ENCODE peak calls at places on chromosomes 13 and 19, in seven cellular contexts. G is right lobe of liver, E is Peyer's patch, W is tibial nerve, Q is GM12891, C is sigmoid colon, P is HCT116. R is an unnamed sample.

GRCh38 chr19:12792853-12793289 is 1.6 kb downstream of the JUNB start:
- DNase-seq in G (no peak), E (no peak), W (no peak), Q (no peak), C (no peak), P (no peak), R (no peak)

GRCh38 chr13:27319404-27319803 is 48.8 kb downstream of the RASL11A start:
- DNase-seq in G (no peak), E (no peak), W (no peak), Q (no peak), C (no peak), P (no peak), R (no peak)

GRCh38 chr13:80436571-80437169 is 95.7 kb upstream of the SPRY2 start:
- DNase-seq in G (no peak), E (no peak), W (no peak), Q (no peak), C (peak), P (no peak), R (no peak)

GRCh38 chr13:46170687-46171086 is 11.3 kb downstream of the LCP1 start:
- DNase-seq in G (no peak), E (no peak), W (no peak), Q (no peak), C (no peak), P (no peak), R (peak)

GRCh38 chr13:41978007-41978406 is 17.1 kb upstream of the VWA8 start:
- DNase-seq in G (no peak), E (no peak), W (no peak), Q (no peak), C (no peak), P (no peak), R (no peak)

GRCh38 chr19:13689050-13689449 is 75.3 kb upstream of the MRI1 start:
- DNase-seq in G (no peak), E (no peak), W (no peak), Q (no peak), C (no peak), P (peak), R (peak)

GRCh38 chr19:52464798-52465470 is 11.6 kb downstream of the ZNF578 start:
- DNase-seq in G (no peak), E (no peak), W (no peak), Q (no peak), C (no peak), P (peak), R (no peak)

GRCh38 chr13:23790591-23791170 is 98.5 kb downstream of the MIPEP start:
- DNase-seq in G (no peak), E (no peak), W (no peak), Q (no peak), C (no peak), P (no peak), R (no peak)

GRCh38 chr19:52935434-52935833 is 12.2 kb upstream of the ZNF888 start:
- DNase-seq in G (no peak), E (no peak), W (no peak), Q (no peak), C (peak), P (no peak), R (no peak)

GRCh38 chr19:39093761-39094160 is 9.6 kb downstream of the ACP7 start:
- DNase-seq in G (no peak), E (no peak), W (no peak), Q (no peak), C (no peak), P (no peak), R (no peak)

GRCh38 chr19:42480335-42481095 is 37.8 kb upstream of the CXCL17 start:
- DNase-seq in G (peak), E (no peak), W (no peak), Q (no peak), C (no peak), P (no peak), R (no peak)

GRCh38 chr13:107767119-107767518 is 448.2 kb downstream of the LIG4 start:
- DNase-seq in G (no peak), E (no peak), W (no peak), Q (no peak), C (no peak), P (no peak), R (no peak)

GRCh38 chr13:62356977-62357376 is 941.3 kb upstream of the PCDH20 start:
- DNase-seq in G (no peak), E (no peak), W (no peak), Q (no peak), C (no peak), P (no peak), R (no peak)

GRCh38 chr19:52188822-52189744 is 769 bp upstream of the PPP2R1A start:
- DNase-seq in G (peak), E (no peak), W (no peak), Q (no peak), C (peak), P (no peak), R (no peak)

GRCh38 chr19:19372656-19373416 is 32.6 kb upstream of the GATAD2A start:
- DNase-seq in G (peak), E (peak), W (no peak), Q (no peak), C (peak), P (peak), R (peak)

GRCh38 chr13:99405966-99406365 is 95.3 kb upstream of the TM9SF2 start:
- DNase-seq in G (no peak), E (no peak), W (no peak), Q (no peak), C (no peak), P (no peak), R (no peak)

GRCh38 chr13:80400164-80400767 is 59.3 kb upstream of the SPRY2 start:
- DNase-seq in G (no peak), E (peak), W (no peak), Q (no peak), C (no peak), P (no peak), R (no peak)

GRCh38 chr19:35901854-35902661 is at the start of gene HCST:
- DNase-seq in G (no peak), E (peak), W (no peak), Q (no peak), C (no peak), P (no peak), R (no peak)

GRCh38 chr13:38670627-38671026 is 16.2 kb upstream of the FREM2 start:
- DNase-seq in G (no peak), E (no peak), W (no peak), Q (no peak), C (no peak), P (no peak), R (no peak)

GRCh38 chr19:4136680-4137088 is 12.8 kb upstream of the MAP2K2 start:
- DNase-seq in G (no peak), E (no peak), W (no peak), Q (no peak), C (no peak), P (no peak), R (no peak)

GRCh38 chr19:39196860-39197562 is at the start of gene NCCRP1:
- DNase-seq in G (no peak), E (no peak), W (no peak), Q (peak), C (no peak), P (no peak), R (no peak)

GRCh38 chr13:46668302-46668720 is 115.3 kb downstream of the LRCH1 start:
- DNase-seq in G (no peak), E (no peak), W (no peak), Q (no peak), C (peak), P (no peak), R (peak)

GRCh38 chr19:52200044-52200443 is 10.2 kb downstream of the PPP2R1A start:
- DNase-seq in G (no peak), E (no peak), W (no peak), Q (no peak), C (peak), P (no peak), R (no peak)

GRCh38 chr19:27774827-27775226 is 1438.1 kb downstream of the UQCRFS1 start:
- DNase-seq in G (no peak), E (no peak), W (no peak), Q (no peak), C (no peak), P (no peak), R (peak)

GRCh38 chr19:46878613-46879375 is 18.0 kb downstream of the ARHGAP35 start:
- DNase-seq in G (peak), E (no peak), W (no peak), Q (no peak), C (no peak), P (no peak), R (no peak)

GRCh38 chr19:402786-403185 is 6.2 kb downstream of the C2CD4C start:
- DNase-seq in G (no peak), E (no peak), W (peak), Q (no peak), C (no peak), P (no peak), R (no peak)

GRCh38 chr19:14775855-14776254 is 2.5 kb downstream of the ADGRE2 start:
- DNase-seq in G (peak), E (peak), W (no peak), Q (peak), C (no peak), P (no peak), R (no peak)

GRCh38 chr13:67493835-67494234 is 263.7 kb upstream of the PCDH9 start:
- DNase-seq in G (no peak), E (no peak), W (no peak), Q (no peak), C (no peak), P (no peak), R (peak)

GRCh38 chr19:14337510-14337909 is 43.7 kb upstream of the ADGRE5 start:
- DNase-seq in G (no peak), E (no peak), W (no peak), Q (no peak), C (no peak), P (peak), R (peak)

GRCh38 chr13:25733061-25733491 is 318.7 kb downstream of the SHISA2 start:
- DNase-seq in G (no peak), E (no peak), W (no peak), Q (no peak), C (no peak), P (no peak), R (no peak)

GRCh38 chr19:24086974-24087595 is at the start of gene ZNF254:
- DNase-seq in G (peak), E (peak), W (peak), Q (peak), C (peak), P (no peak), R (peak)

GRCh38 chr19:28009696-28010095 is 1203.3 kb downstream of the UQCRFS1 start:
- DNase-seq in G (no peak), E (no peak), W (no peak), Q (no peak), C (no peak), P (no peak), R (no peak)

GRCh38 chr13:99354371-99354951 is 47.3 kb upstream of the GPR183 start:
- DNase-seq in G (no peak), E (peak), W (no peak), Q (no peak), C (no peak), P (no peak), R (no peak)

GRCh38 chr19:15779756-15780476 is 7.5 kb upstream of the OR10H5 start:
- DNase-seq in G (peak), E (no peak), W (peak), Q (no peak), C (peak), P (no peak), R (no peak)

GRCh38 chr13:89550842-89551422 is 1796.6 kb upstream of the MIR17HG start:
- DNase-seq in G (no peak), E (no peak), W (no peak), Q (no peak), C (no peak), P (no peak), R (no peak)

GRCh38 chr13:38814331-38814730 is 127.5 kb downstream of the FREM2 start:
- DNase-seq in G (no peak), E (no peak), W (no peak), Q (no peak), C (no peak), P (no peak), R (no peak)

GRCh38 chr13:97274782-97275252 is 52.7 kb downstream of the MBNL2 start:
- DNase-seq in G (no peak), E (no peak), W (no peak), Q (no peak), C (no peak), P (no peak), R (no peak)

GRCh38 chr13:33227927-33228644 is 57.5 kb downstream of the STARD13 start:
- DNase-seq in G (no peak), E (no peak), W (no peak), Q (no peak), C (no peak), P (no peak), R (no peak)

GRCh38 chr13:103187621-103188020 is 121.4 kb upstream of the SLC10A2 start:
- DNase-seq in G (no peak), E (no peak), W (no peak), Q (no peak), C (no peak), P (no peak), R (no peak)

GRCh38 chr19:30249911-30250310 is 122.3 kb upstream of the ZNF536 start:
- DNase-seq in G (no peak), E (no peak), W (no peak), Q (no peak), C (no peak), P (no peak), R (no peak)
- TF ChIP-seq POLR2A in G (no peak), E (no peak), W (no peak), Q (no peak), C (no peak), P (no peak), R (no peak)

DNA sequence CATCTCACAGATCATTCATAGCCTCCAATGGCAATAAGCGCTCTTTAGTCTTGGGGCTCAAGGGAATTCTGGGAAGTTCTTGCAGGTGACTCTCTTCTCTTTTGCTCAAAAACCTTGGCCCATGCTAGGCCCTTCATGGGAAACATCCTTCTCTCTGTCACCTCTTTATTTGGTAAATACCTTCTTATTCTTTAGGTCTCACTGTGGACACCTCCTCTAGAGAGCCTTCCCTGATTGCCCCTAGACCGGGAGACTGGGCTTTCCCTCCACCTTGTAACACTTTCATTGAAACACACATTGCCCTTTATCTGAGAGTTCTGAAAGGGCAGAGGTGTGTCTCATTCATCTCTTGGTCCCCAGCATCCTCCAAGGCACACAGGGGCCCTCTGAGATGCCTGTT is 1.9 kb downstream of the C19orf81 start:
- DNase-seq in G (no peak), E (no peak), W (no peak), Q (no peak), C (no peak), P (no peak), R (no peak)
- TF ChIP-seq POLR2A in G (no peak), E (no peak), W (no peak), Q (no peak), C (no peak), P (no peak), R (no peak)

GRCh38 chr19:18205180-18205915 is 1.5 kb upstream of the RAB3A start:
- DNase-seq in G (peak), E (peak), W (peak), Q (peak), C (peak), P (no peak), R (peak)

GRCh38 chr19:18203408-18203862 is 407 bp downstream of the RAB3A start:
- DNase-seq in G (no peak), E (peak), W (peak), Q (no peak), C (no peak), P (no peak), R (no peak)

GRCh38 chr19:18203863-18204393 is at the start of gene RAB3A:
- DNase-seq in G (peak), E (peak), W (peak), Q (peak), C (peak), P (peak), R (peak)

GRCh38 chr19:18206018-18206417 is 2.2 kb upstream of the RAB3A start:
- DNase-seq in G (no peak), E (no peak), W (no peak), Q (no peak), C (no peak), P (no peak), R (no peak)

GRCh38 chr19:18204394-18205179 is 745 bp upstream of the RAB3A start:
- DNase-seq in G (no peak), E (peak), W (no peak), Q (no peak), C (peak), P (no peak), R (no peak)
- TF ChIP-seq POLR2A in G (no peak), E (peak), W (peak), Q (no peak), C (peak), P (no peak), R (peak)

DNA sequence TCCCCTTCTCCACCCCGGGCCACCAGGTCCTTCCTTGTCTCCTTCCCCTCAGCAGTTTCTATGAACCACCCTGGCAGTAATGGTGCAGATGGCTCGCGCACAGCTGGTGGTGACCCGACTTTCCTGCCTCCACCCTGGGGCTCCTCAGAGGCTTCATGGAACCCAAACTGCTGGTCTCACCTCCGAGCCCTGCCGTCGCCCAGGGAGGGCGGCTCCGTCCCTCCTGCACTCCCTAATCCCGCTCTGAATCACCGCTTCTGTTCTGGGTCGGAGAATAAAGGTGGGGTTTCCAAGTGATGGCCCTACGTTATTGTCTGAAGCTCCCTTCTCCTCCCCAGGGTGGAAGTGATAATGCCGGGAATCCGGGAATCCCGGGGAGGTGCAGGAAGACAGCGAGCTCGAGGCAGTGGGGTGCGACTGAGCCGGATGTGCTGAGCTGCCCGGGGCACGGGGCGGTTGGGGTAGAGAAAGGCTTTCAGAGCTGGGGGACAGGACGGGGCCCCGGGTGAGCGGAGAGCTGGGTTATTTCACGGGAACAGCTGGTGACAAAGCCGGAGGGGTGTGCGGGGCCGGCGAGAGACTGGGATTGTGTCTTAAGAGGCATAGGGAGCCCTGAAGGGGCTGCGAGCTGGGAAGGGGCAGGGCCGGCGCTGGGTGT is 711 bp downstream of the FUT2 start:
- DNase-seq in G (no peak), E (no peak), W (no peak), Q (no peak), C (no peak), P (no peak), R (no peak)
- TF ChIP-seq POLR2A in G (no peak), E (peak), W (no peak), Q (no peak), C (no peak), P (peak), R (no peak)

DNA sequence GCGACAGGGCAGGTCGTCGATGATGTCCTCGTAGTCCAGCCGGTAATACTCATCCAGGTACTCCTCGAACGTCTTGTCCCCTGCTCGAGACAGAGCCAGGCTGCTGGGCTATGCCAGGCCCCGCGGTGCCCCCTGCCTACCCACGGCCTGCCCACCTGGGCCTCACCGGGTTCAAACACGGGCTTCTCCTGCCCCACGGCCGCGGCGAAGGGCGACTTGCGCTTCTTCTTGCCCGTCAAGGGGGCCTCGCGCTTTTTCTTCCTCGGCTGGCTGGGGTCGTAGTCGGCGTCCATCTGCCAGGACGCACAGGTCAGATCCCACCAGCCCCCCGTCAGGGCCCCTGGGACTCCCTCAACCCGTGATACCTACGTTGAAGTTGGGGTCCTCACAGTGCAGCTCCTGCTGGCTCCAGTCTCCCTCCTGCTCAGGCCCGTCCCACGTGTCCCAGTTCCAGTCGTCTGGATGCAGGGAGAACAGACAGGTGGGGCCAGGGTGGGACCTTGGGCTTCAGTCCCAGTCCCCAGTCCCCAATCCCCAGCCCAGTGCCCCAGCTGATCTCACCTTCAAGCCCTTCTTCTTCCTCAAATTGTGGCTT is 8.1 kb downstream of the KRI1 start:
- DNase-seq in G (no peak), E (no peak), W (no peak), Q (no peak), C (no peak), P (no peak), R (no peak)
- TF ChIP-seq POLR2A in G (no peak), E (no peak), W (no peak), Q (no peak), C (no peak), P (no peak), R (no peak)